ENCODE peak calls at places on chromosomes 4 and X, in four cellular contexts. One of them, this sample, is unnamed.

GRCh38 chrX:109475174-109475891 is 6.6 kb downstream of the GUCY2F start:
- DNase-seq in testis: peak; percentile 55
- DNase-seq in hypothalamus: peak; percentile 7
- DNase-seq in GM12865: peak; percentile 11
- DNase-seq in this sample: peak; percentile 20

GRCh38 chr4:109826719-109827118 is 1.1 kb upstream of the RRH start:
- DNase-seq in testis: no peak
- DNase-seq in hypothalamus: no peak
- DNase-seq in GM12865: peak; percentile 13
- DNase-seq in this sample: no peak

GRCh38 chrX:17047224-17047623 is 100.8 kb downstream of the REPS2 start:
- DNase-seq in GM12865: no peak
- DNase-seq in hypothalamus: no peak
- DNase-seq in testis: no peak
- DNase-seq in this sample: no peak

GRCh38 chr4:187019896-187020295 is 296.2 kb upstream of the FAT1 start:
- DNase-seq in hypothalamus: no peak
- DNase-seq in testis: no peak
- DNase-seq in GM12865: no peak
- DNase-seq in this sample: no peak

GRCh38 chr4:52265781-52266525 is 214.8 kb downstream of the SPATA18 start:
- DNase-seq in GM12865: no peak
- DNase-seq in hypothalamus: no peak
- DNase-seq in testis: peak; percentile 20
- DNase-seq in this sample: no peak

GRCh38 chr4:28225689-28226353 is 1365.2 kb downstream of the STIM2 start:
- DNase-seq in hypothalamus: no peak
- DNase-seq in testis: no peak
- DNase-seq in GM12865: no peak
- DNase-seq in this sample: no peak

GRCh38 chr4:8046925-8047541 is 107.4 kb upstream of the AFAP1 start:
- DNase-seq in testis: no peak
- DNase-seq in hypothalamus: no peak
- DNase-seq in GM12865: no peak
- DNase-seq in this sample: no peak

GRCh38 chrX:23789386-23790146 is 6.6 kb downstream of the SAT1 start:
- DNase-seq in GM12865: no peak
- DNase-seq in testis: no peak
- DNase-seq in hypothalamus: no peak
- DNase-seq in this sample: no peak

GRCh38 chrX:37672563-37672962 is 13.0 kb upstream of the XK start:
- DNase-seq in testis: no peak
- DNase-seq in GM12865: no peak
- DNase-seq in hypothalamus: no peak
- DNase-seq in this sample: no peak

GRCh38 chrX:15143825-15144121 is 126.1 kb downstream of the ASB9 start:
- DNase-seq in hypothalamus: no peak
- DNase-seq in GM12865: no peak
- DNase-seq in testis: no peak
- DNase-seq in this sample: no peak

GRCh38 chr4:180852743-180853142 is 1390.5 kb upstream of the TENM3 start:
- DNase-seq in GM12865: no peak
- DNase-seq in hypothalamus: no peak
- DNase-seq in testis: no peak
- DNase-seq in this sample: no peak

GRCh38 chr4:70734971-70735370 is 13.2 kb downstream of the RUFY3 start:
- DNase-seq in GM12865: no peak
- DNase-seq in testis: no peak
- DNase-seq in hypothalamus: no peak
- DNase-seq in this sample: peak; percentile 9

GRCh38 chrX:856901-857300 is 226.3 kb downstream of the SHOX start:
- DNase-seq in hypothalamus: no peak
- DNase-seq in GM12865: no peak
- DNase-seq in testis: no peak
- DNase-seq in this sample: no peak

This sample was measured in substantia nigra.